ENCODE peak calls at places on chromosomes 6 and 20, in eight cellular contexts. One of them, this sample, is unnamed.

GRCh38 chr20:40322941-40323340 is 366.1 kb downstream of the MAFB start:
- DNase-seq in fibroblast of pulmonary artery: no peak
- DNase-seq in occipital lobe: no peak
- DNase-seq in GM04504: no peak
- DNase-seq in right atrium auricular region: no peak
- DNase-seq in T-cell: no peak
- DNase-seq in germinal center: no peak
- DNase-seq in H54: no peak
- DNase-seq in this sample: no peak

GRCh38 chr20:61619751-61620150 is 367.7 kb downstream of the CDH4 start:
- DNase-seq in H54: no peak
- DNase-seq in GM04504: no peak
- DNase-seq in fibroblast of pulmonary artery: no peak
- DNase-seq in T-cell: no peak
- DNase-seq in right atrium auricular region: no peak
- DNase-seq in germinal center: no peak
- DNase-seq in occipital lobe: peak; percentile 11
- DNase-seq in this sample: no peak

GRCh38 chr6:141309295-141309694 is 823.4 kb upstream of the GJE1 start:
- DNase-seq in right atrium auricular region: no peak
- DNase-seq in GM04504: no peak
- DNase-seq in H54: no peak
- DNase-seq in occipital lobe: no peak
- DNase-seq in T-cell: no peak
- DNase-seq in germinal center: no peak
- DNase-seq in fibroblast of pulmonary artery: peak; percentile 14
- DNase-seq in this sample: no peak

GRCh38 chr6:112396221-112396620 is 49.1 kb downstream of the RFPL4B start:
- DNase-seq in T-cell: no peak
- DNase-seq in occipital lobe: no peak
- DNase-seq in right atrium auricular region: no peak
- DNase-seq in germinal center: no peak
- DNase-seq in fibroblast of pulmonary artery: no peak
- DNase-seq in H54: no peak
- DNase-seq in GM04504: no peak
- DNase-seq in this sample: no peak

GRCh38 chr6:31139599-31139998 is 733 bp upstream of the PSORS1C2 start:
- DNase-seq in GM04504: no peak
- DNase-seq in right atrium auricular region: no peak
- DNase-seq in occipital lobe: no peak
- DNase-seq in fibroblast of pulmonary artery: peak; percentile 73
- DNase-seq in T-cell: no peak
- DNase-seq in germinal center: no peak
- DNase-seq in H54: no peak
- DNase-seq in this sample: no peak

GRCh38 chr20:52124821-52125220 is 66.8 kb downstream of the ZFP64 start:
- DNase-seq in germinal center: no peak
- DNase-seq in T-cell: no peak
- DNase-seq in GM04504: no peak
- DNase-seq in right atrium auricular region: no peak
- DNase-seq in fibroblast of pulmonary artery: no peak
- DNase-seq in H54: no peak
- DNase-seq in occipital lobe: no peak
- DNase-seq in this sample: no peak

GRCh38 chr6:158073776-158074175 is 92.1 kb downstream of the SYNJ2 start:
- DNase-seq in right atrium auricular region: no peak
- DNase-seq in T-cell: no peak
- DNase-seq in germinal center: no peak
- DNase-seq in H54: no peak
- DNase-seq in fibroblast of pulmonary artery: peak; percentile 56
- DNase-seq in occipital lobe: no peak
- DNase-seq in GM04504: no peak
- DNase-seq in this sample: no peak

GRCh38 chr20:4880051-4880450 is 121.3 kb downstream of the SLC23A2 start:
- DNase-seq in occipital lobe: no peak
- DNase-seq in GM04504: no peak
- DNase-seq in T-cell: no peak
- DNase-seq in germinal center: no peak
- DNase-seq in right atrium auricular region: no peak
- DNase-seq in fibroblast of pulmonary artery: no peak
- DNase-seq in H54: no peak
- DNase-seq in this sample: no peak

GRCh38 chr20:14991023-14991422 is 653.6 kb upstream of the FLRT3 start:
- DNase-seq in germinal center: no peak
- DNase-seq in fibroblast of pulmonary artery: peak; percentile 61
- DNase-seq in right atrium auricular region: no peak
- DNase-seq in occipital lobe: no peak
- DNase-seq in T-cell: no peak
- DNase-seq in H54: no peak
- DNase-seq in GM04504: no peak
- DNase-seq in this sample: no peak

GRCh38 chr6:5471637-5472430 is 210.5 kb downstream of the FARS2 start:
- DNase-seq in T-cell: no peak
- DNase-seq in fibroblast of pulmonary artery: no peak
- DNase-seq in H54: no peak
- DNase-seq in germinal center: no peak
- DNase-seq in occipital lobe: no peak
- DNase-seq in right atrium auricular region: no peak
- DNase-seq in GM04504: no peak
- DNase-seq in this sample: no peak

GRCh38 chr6:41505084-41506049 is 40.8 kb upstream of the FOXP4 start:
- DNase-seq in occipital lobe: no peak
- DNase-seq in H54: no peak
- DNase-seq in fibroblast of pulmonary artery: peak; percentile 76
- DNase-seq in right atrium auricular region: peak; percentile 87
- DNase-seq in germinal center: peak; percentile 81
- DNase-seq in T-cell: no peak
- DNase-seq in GM04504: peak; percentile 46
- DNase-seq in this sample: no peak

GRCh38 chr20:1894471-1894950 is 696 bp upstream of the SIRPA start:
- DNase-seq in GM04504: peak; percentile 55
- DNase-seq in fibroblast of pulmonary artery: no peak
- DNase-seq in T-cell: no peak
- DNase-seq in germinal center: peak; percentile 63
- DNase-seq in occipital lobe: peak; percentile 58
- DNase-seq in H54: peak; percentile 59
- DNase-seq in right atrium auricular region: no peak
- DNase-seq in this sample: no peak

GRCh38 chr6:106114492-106114891 is 28.4 kb downstream of the PRDM1 start:
- DNase-seq in fibroblast of pulmonary artery: no peak
- DNase-seq in T-cell: no peak
- DNase-seq in H54: no peak
- DNase-seq in germinal center: no peak
- DNase-seq in right atrium auricular region: no peak
- DNase-seq in GM04504: no peak
- DNase-seq in occipital lobe: no peak
- DNase-seq in this sample: no peak

GRCh38 chr20:6489361-6490154 is 277.9 kb upstream of the BMP2 start:
- DNase-seq in GM04504: peak; percentile 9
- DNase-seq in occipital lobe: no peak
- DNase-seq in right atrium auricular region: no peak
- DNase-seq in germinal center: no peak
- DNase-seq in T-cell: no peak
- DNase-seq in fibroblast of pulmonary artery: no peak
- DNase-seq in H54: no peak
- DNase-seq in this sample: no peak

GRCh38 chr6:3085074-3085473 is 16.8 kb downstream of the RIPK1 start:
- DNase-seq in GM04504: no peak
- DNase-seq in H54: no peak
- DNase-seq in T-cell: no peak
- DNase-seq in germinal center: no peak
- DNase-seq in right atrium auricular region: no peak
- DNase-seq in occipital lobe: no peak
- DNase-seq in fibroblast of pulmonary artery: peak; percentile 64
- DNase-seq in this sample: no peak

GRCh38 chr20:12928755-12929401 is 79.9 kb upstream of the SPTLC3 start:
- DNase-seq in fibroblast of pulmonary artery: peak; percentile 74
- DNase-seq in H54: peak; percentile 9
- DNase-seq in right atrium auricular region: no peak
- DNase-seq in T-cell: no peak
- DNase-seq in GM04504: peak; percentile 27
- DNase-seq in occipital lobe: no peak
- DNase-seq in germinal center: no peak
- DNase-seq in this sample: no peak

GRCh38 chr6:106254636-106255035 is 70.9 kb downstream of the ATG5 start:
- DNase-seq in occipital lobe: no peak
- DNase-seq in fibroblast of pulmonary artery: peak; percentile 74
- DNase-seq in germinal center: no peak
- DNase-seq in T-cell: no peak
- DNase-seq in H54: no peak
- DNase-seq in right atrium auricular region: no peak
- DNase-seq in GM04504: no peak
- DNase-seq in this sample: no peak

GRCh38 chr6:148979006-148979901 is 232.4 kb downstream of the UST start:
- DNase-seq in right atrium auricular region: no peak
- DNase-seq in fibroblast of pulmonary artery: no peak
- DNase-seq in T-cell: no peak
- DNase-seq in germinal center: no peak
- DNase-seq in H54: no peak
- DNase-seq in occipital lobe: no peak
- DNase-seq in GM04504: no peak
- DNase-seq in this sample: no peak

GRCh38 chr6:156593893-156594292 is 183.3 kb upstream of the ARID1B start:
- DNase-seq in T-cell: no peak
- DNase-seq in GM04504: no peak
- DNase-seq in occipital lobe: no peak
- DNase-seq in H54: no peak
- DNase-seq in germinal center: no peak
- DNase-seq in right atrium auricular region: no peak
- DNase-seq in fibroblast of pulmonary artery: no peak
- DNase-seq in this sample: no peak

GRCh38 chr6:112199001-112199403 is 55.4 kb downstream of the LAMA4 start:
- DNase-seq in fibroblast of pulmonary artery: no peak
- DNase-seq in germinal center: no peak
- DNase-seq in H54: no peak
- DNase-seq in right atrium auricular region: no peak
- DNase-seq in T-cell: no peak
- DNase-seq in occipital lobe: no peak
- DNase-seq in GM04504: no peak
- DNase-seq in this sample: no peak

GRCh38 chr20:18055261-18055660 is 2.5 kb downstream of the OVOL2 start:
- DNase-seq in GM04504: no peak
- DNase-seq in fibroblast of pulmonary artery: no peak
- DNase-seq in right atrium auricular region: no peak
- DNase-seq in H54: no peak
- DNase-seq in germinal center: no peak
- DNase-seq in T-cell: no peak
- DNase-seq in occipital lobe: no peak
- DNase-seq in this sample: no peak

This sample was measured in naive thymus-derived CD4-positive, alpha-beta T cell.